ENCODE peak calls at places on chromosomes 3 and 15, in eight cellular contexts. U is HuH-7; N is occipital lobe; I is A673; T is iris pigment epithelial cell; S is stimulated activated CD8-positive, alpha-beta memory T cell treated with anti-CD3 and anti-CD28 coated beads, Interleukin-12 subunit alpha, Interleukin-12 subunit beta, amount 100 ng/mL, for 1 hour; H is OCI-LY7; Y is AG09309. L is an unnamed sample.

GRCh38 chr3:72336821-72337479 is 511.3 kb downstream of the SHQ1 start:
- DNase-seq in T (peak), Y (no peak), N (peak), U (no peak), I (peak), S (no peak), H (no peak), L (peak)

GRCh38 chr15:99385865-99386264 is 134.6 kb downstream of the LRRC28 start:
- DNase-seq in Y (no peak), S (no peak), T (peak), H (no peak), N (no peak), U (peak), I (no peak), L (peak)

GRCh38 chr15:82648257-82649103 is 1.3 kb upstream of the CPEB1 start:
- DNase-seq in Y (no peak), T (no peak), H (no peak), U (no peak), N (peak), S (no peak), I (no peak), L (no peak)

GRCh38 chr3:69370156-69370944 is 15.5 kb downstream of the FRMD4B start:
- DNase-seq in U (no peak), Y (no peak), S (no peak), H (no peak), I (no peak), N (peak), T (no peak), L (peak)

GRCh38 chr3:159499031-159499793 is 489.4 kb upstream of the IL12A start:
- DNase-seq in N (no peak), U (no peak), Y (no peak), S (no peak), H (no peak), I (no peak), T (peak), L (no peak)

GRCh38 chr3:144553301-144553700 is 581.7 kb downstream of the DIPK2A start:
- DNase-seq in H (no peak), U (no peak), I (no peak), T (no peak), Y (no peak), N (no peak), S (no peak), L (no peak)

GRCh38 chr3:101189786-101190185 is 130.6 kb downstream of the IMPG2 start:
- DNase-seq in H (no peak), I (no peak), S (no peak), U (no peak), Y (peak), N (no peak), T (peak), L (no peak)

GRCh38 chr3:168116279-168116678 is 20.6 kb upstream of the GOLIM4 start:
- DNase-seq in I (no peak), S (no peak), H (no peak), U (no peak), Y (no peak), N (peak), T (peak), L (peak)

GRCh38 chr15:66852064-66852905 is 150.2 kb downstream of the SMAD6 start:
- DNase-seq in U (no peak), Y (no peak), T (no peak), H (no peak), S (no peak), I (no peak), N (no peak), L (no peak)

GRCh38 chr3:73610493-73610892 is 14.2 kb downstream of the PDZRN3 start:
- DNase-seq in Y (no peak), I (no peak), T (no peak), H (no peak), N (no peak), S (no peak), U (no peak), L (no peak)

GRCh38 chr3:194070220-194070633 is 65.7 kb upstream of the HES1 start:
- DNase-seq in Y (no peak), T (no peak), U (peak), S (no peak), H (no peak), I (no peak), N (no peak), L (no peak)

L was measured in heart right ventricle.